ENCODE peak calls at places on chromosomes 1 and 21, in four cellular contexts. One of them, this sample, is unnamed.

GRCh38 chr1:202565890-202566289 is 144.4 kb downstream of the SYT2 start:
- DNase-seq in left lung: no peak
- DNase-seq in heart left ventricle: no peak
- DNase-seq in CD4-positive, alpha-beta memory T cell: no peak
- DNase-seq in this sample: no peak

GRCh38 chr21:29436143-29436542 is 137.4 kb downstream of the BACH1 start:
- DNase-seq in left lung: no peak
- DNase-seq in heart left ventricle: peak; percentile 38
- DNase-seq in CD4-positive, alpha-beta memory T cell: peak; percentile 59
- DNase-seq in this sample: peak; percentile 19

GRCh38 chr1:19682257-19682656 is 17.6 kb downstream of the HTR6 start:
- DNase-seq in left lung: no peak
- DNase-seq in heart left ventricle: no peak
- DNase-seq in CD4-positive, alpha-beta memory T cell: no peak
- DNase-seq in this sample: no peak

GRCh38 chr1:158037876-158038359 is 44.5 kb downstream of the KIRREL1 start:
- DNase-seq in left lung: no peak
- DNase-seq in heart left ventricle: peak; percentile 55
- DNase-seq in CD4-positive, alpha-beta memory T cell: no peak
- DNase-seq in this sample: peak; percentile 34

GRCh38 chr1:45359882-45360513 is 19.8 kb upstream of the MUTYH start:
- DNase-seq in left lung: peak; percentile 58
- DNase-seq in heart left ventricle: peak; percentile 60
- DNase-seq in CD4-positive, alpha-beta memory T cell: no peak
- DNase-seq in this sample: peak; percentile 48

GRCh38 chr1:215003686-215004085 is 78.9 kb upstream of the KCNK2 start:
- DNase-seq in left lung: no peak
- DNase-seq in heart left ventricle: no peak
- DNase-seq in CD4-positive, alpha-beta memory T cell: no peak
- DNase-seq in this sample: no peak

GRCh38 chr1:76759950-76760349 is 107.3 kb upstream of the ST6GALNAC5 start:
- DNase-seq in left lung: peak; percentile 47
- DNase-seq in heart left ventricle: no peak
- DNase-seq in CD4-positive, alpha-beta memory T cell: no peak
- DNase-seq in this sample: no peak

GRCh38 chr1:12370241-12370980 is 140.6 kb downstream of the VPS13D start:
- DNase-seq in left lung: no peak
- DNase-seq in heart left ventricle: no peak
- DNase-seq in CD4-positive, alpha-beta memory T cell: no peak
- DNase-seq in this sample: no peak

GRCh38 chr21:15224346-15225086 is 159.7 kb upstream of the NRIP1 start:
- DNase-seq in left lung: no peak
- DNase-seq in heart left ventricle: no peak
- DNase-seq in CD4-positive, alpha-beta memory T cell: no peak
- DNase-seq in this sample: no peak

GRCh38 chr1:43436371-43436770 is 17.4 kb downstream of the HYI start:
- DNase-seq in left lung: no peak
- DNase-seq in heart left ventricle: no peak
- DNase-seq in CD4-positive, alpha-beta memory T cell: no peak
- DNase-seq in this sample: no peak

GRCh38 chr21:45403825-45404725 is 890 bp upstream of the COL18A1 start:
- DNase-seq in left lung: peak; percentile 46
- DNase-seq in heart left ventricle: peak; percentile 78
- DNase-seq in CD4-positive, alpha-beta memory T cell: peak; percentile 10
- DNase-seq in this sample: peak; percentile 69
- H3K27me3 ChIP-seq in left lung: peaks cover 3% of the 10 kb centered on the region
- H3K27me3 ChIP-seq in heart left ventricle: no peaks in the 10 kb centered on the region
- H3K27me3 ChIP-seq in CD4-positive, alpha-beta memory T cell: peaks cover 26% of the 10 kb centered on the region
- H3K27me3 ChIP-seq in this sample: no peaks in the 10 kb centered on the region

DNA sequence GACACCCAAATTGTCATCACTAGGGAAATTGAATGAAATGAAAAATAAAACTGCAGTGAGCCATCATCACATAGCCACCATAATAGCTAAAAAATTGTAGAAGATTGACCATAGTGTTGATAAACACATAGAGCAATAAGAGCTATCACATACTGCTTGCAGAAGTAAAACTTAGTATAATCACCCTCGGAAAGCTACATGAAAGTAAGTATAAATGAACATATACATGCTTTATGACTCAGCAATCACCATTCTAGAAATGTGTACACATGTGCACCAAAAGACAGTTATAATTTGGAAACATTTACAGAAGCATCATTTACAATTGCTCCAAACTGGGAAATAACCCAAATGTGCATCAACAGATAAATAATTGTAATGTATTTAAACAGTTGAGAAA is 153.1 kb upstream of the LRRC7 start:
- DNase-seq in left lung: no peak
- DNase-seq in heart left ventricle: no peak
- DNase-seq in CD4-positive, alpha-beta memory T cell: no peak
- DNase-seq in this sample: no peak
- H3K9me3 ChIP-seq in left lung: peaks cover 4% of the 10 kb centered on the region
- H3K9me3 ChIP-seq in heart left ventricle: no peaks in the 10 kb centered on the region
- H3K9me3 ChIP-seq in CD4-positive, alpha-beta memory T cell: no peaks in the 10 kb centered on the region
- H3K9me3 ChIP-seq in this sample: peaks cover 10% of the 10 kb centered on the region

DNA sequence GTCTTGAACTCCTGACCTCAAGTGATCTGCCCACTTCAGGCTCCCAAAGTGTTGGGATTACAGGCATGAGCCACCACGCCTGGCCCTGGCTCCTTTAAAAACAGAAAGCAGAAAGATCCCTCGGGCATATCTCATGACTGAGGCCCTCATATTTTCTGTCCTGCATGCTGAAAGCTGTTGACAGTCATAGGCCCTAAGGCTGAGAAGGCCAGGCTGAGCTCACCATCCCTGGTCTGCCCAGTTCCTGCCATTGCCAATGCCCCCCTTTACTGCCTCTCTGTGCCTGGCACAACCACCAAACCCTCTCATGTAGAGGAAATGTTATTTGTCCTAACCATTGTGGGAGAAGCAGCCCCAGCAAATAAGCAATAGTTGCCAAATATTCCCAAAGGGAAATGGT is 12.7 kb downstream of the CD34 start:
- DNase-seq in left lung: no peak
- DNase-seq in heart left ventricle: no peak
- DNase-seq in CD4-positive, alpha-beta memory T cell: no peak
- DNase-seq in this sample: no peak
- H3K4me3 ChIP-seq in left lung: no peak overlapping the region
- H3K4me3 ChIP-seq in heart left ventricle: no peak overlapping the region
- H3K4me3 ChIP-seq in CD4-positive, alpha-beta memory T cell: no peak overlapping the region
- H3K4me3 ChIP-seq in this sample: no peak overlapping the region

GRCh38 chr1:156642265-156643185 is 608 bp downstream of the BCAN start:
- DNase-seq in left lung: no peak
- DNase-seq in heart left ventricle: no peak
- DNase-seq in CD4-positive, alpha-beta memory T cell: no peak
- DNase-seq in this sample: no peak

GRCh38 chr1:156644146-156644545 is 2.2 kb downstream of the BCAN start:
- DNase-seq in left lung: no peak
- DNase-seq in heart left ventricle: no peak
- DNase-seq in CD4-positive, alpha-beta memory T cell: no peak
- DNase-seq in this sample: no peak

GRCh38 chr1:156644640-156645039 is 2.7 kb downstream of the BCAN start:
- DNase-seq in left lung: no peak
- DNase-seq in heart left ventricle: no peak
- DNase-seq in CD4-positive, alpha-beta memory T cell: no peak
- DNase-seq in this sample: no peak

GRCh38 chr1:156645058-156645457 is 3.1 kb downstream of the BCAN start:
- DNase-seq in left lung: no peak
- DNase-seq in heart left ventricle: no peak
- DNase-seq in CD4-positive, alpha-beta memory T cell: no peak
- DNase-seq in this sample: no peak

DNA sequence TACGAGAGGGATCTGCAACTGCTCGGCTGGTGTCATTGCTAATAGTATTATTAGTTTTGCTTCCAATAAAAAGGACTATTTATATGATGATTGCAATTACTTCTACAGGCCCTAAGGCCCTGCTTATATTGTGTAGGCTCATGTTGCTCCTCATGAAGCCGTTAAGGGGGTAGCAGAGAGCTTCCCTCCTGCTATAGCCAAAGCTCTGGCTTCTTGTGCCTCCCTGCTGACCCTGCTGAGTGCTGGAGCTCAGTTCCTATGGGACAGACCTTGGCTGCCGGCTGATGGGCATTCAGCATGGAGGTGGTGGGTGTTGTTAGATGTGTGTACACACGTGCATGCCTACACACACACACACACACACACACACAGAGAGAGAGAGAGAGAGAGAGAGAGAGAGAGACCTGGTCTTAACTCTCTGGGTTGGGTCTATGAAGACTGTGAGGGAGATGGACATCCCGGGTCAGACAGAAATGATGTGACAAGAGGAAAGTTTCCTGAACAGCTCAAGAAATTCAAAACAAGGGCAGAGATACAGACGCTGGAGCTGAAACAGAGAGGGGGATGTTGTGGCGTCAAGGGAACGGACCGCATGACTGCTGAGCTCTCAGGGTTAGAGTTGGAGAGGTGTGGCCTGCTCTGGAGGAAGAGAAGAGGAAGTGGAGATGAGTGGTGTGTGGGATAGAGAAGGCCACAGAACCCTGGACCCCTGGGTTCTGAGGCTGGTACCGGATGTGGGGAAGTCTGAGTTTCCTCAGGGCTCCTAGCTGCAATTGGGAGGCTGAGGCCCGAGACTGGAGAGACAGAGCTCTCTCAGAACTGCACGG is 1.6 kb downstream of the BCAN start:
- DNase-seq in left lung: no peak
- DNase-seq in heart left ventricle: no peak
- DNase-seq in CD4-positive, alpha-beta memory T cell: peak; percentile 58
- DNase-seq in this sample: no peak
- H3K27me3 ChIP-seq in left lung: peaks cover 65% of the 10 kb centered on the region
- H3K27me3 ChIP-seq in heart left ventricle: peaks cover 20% of the 10 kb centered on the region
- H3K27me3 ChIP-seq in CD4-positive, alpha-beta memory T cell: peaks cover 55% of the 10 kb centered on the region
- H3K27me3 ChIP-seq in this sample: peaks cover 100% of the 10 kb centered on the region

GRCh38 chr1:106289265-106289664 is 767.2 kb upstream of the PRMT6 start:
- DNase-seq in left lung: no peak
- DNase-seq in heart left ventricle: no peak
- DNase-seq in CD4-positive, alpha-beta memory T cell: no peak
- DNase-seq in this sample: no peak
- H3K9me3 ChIP-seq in left lung: no peaks in the 10 kb centered on the region
- H3K9me3 ChIP-seq in heart left ventricle: peaks cover 6% of the 10 kb centered on the region
- H3K9me3 ChIP-seq in CD4-positive, alpha-beta memory T cell: no peaks in the 10 kb centered on the region
- H3K9me3 ChIP-seq in this sample: no peaks in the 10 kb centered on the region

GRCh38 chr1:27366113-27366410 is 699 bp downstream of the MAP3K6 start:
- DNase-seq in left lung: peak; percentile 90
- DNase-seq in heart left ventricle: peak; percentile 95
- DNase-seq in CD4-positive, alpha-beta memory T cell: peak; percentile 80
- DNase-seq in this sample: peak; percentile 94

GRCh38 chr1:27365372-27366112 is 1.2 kb downstream of the MAP3K6 start:
- DNase-seq in left lung: peak; percentile 92
- DNase-seq in heart left ventricle: peak; percentile 91
- DNase-seq in CD4-positive, alpha-beta memory T cell: peak; percentile 76
- DNase-seq in this sample: peak; percentile 91

GRCh38 chr1:27366411-27367159 is at the start of gene MAP3K6:
- DNase-seq in left lung: peak; percentile 90
- DNase-seq in heart left ventricle: peak; percentile 95
- DNase-seq in CD4-positive, alpha-beta memory T cell: peak; percentile 46
- DNase-seq in this sample: peak; percentile 94

GRCh38 chr1:27363766-27364695 is 2.7 kb downstream of the MAP3K6 start:
- DNase-seq in left lung: no peak
- DNase-seq in heart left ventricle: no peak
- DNase-seq in CD4-positive, alpha-beta memory T cell: no peak
- DNase-seq in this sample: no peak

GRCh38 chr1:27364696-27365371 is 1.9 kb downstream of the MAP3K6 start:
- DNase-seq in left lung: no peak
- DNase-seq in heart left ventricle: no peak
- DNase-seq in CD4-positive, alpha-beta memory T cell: no peak
- DNase-seq in this sample: no peak
- H3K4me3 ChIP-seq in left lung: peak overlapping the region; percentile 24
- H3K4me3 ChIP-seq in heart left ventricle: peak overlapping the region; percentile 81
- H3K4me3 ChIP-seq in CD4-positive, alpha-beta memory T cell: no peak overlapping the region
- H3K4me3 ChIP-seq in this sample: peak overlapping the region; percentile 91

DNA sequence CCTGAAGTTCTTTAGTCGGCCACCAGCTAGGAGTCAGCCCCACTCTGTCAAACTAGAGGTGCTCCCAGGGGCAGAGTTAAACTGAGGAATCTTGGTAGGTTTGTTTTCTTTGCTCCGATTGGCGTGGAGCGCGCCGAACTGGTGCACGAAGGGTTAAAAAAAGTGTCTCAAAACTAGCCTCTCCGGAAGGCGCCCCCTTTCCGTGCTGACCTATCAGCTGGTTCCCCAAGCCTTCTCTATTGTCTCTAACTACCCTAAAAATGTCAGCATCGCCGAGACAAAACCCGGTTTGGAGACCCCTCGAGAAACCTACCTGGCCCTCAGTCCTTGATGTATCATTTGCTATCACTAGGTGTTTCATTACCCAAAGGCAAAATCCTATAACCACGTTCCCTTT is 2.2 kb downstream of the TGFB2 start:
- DNase-seq in left lung: no peak
- DNase-seq in heart left ventricle: no peak
- DNase-seq in CD4-positive, alpha-beta memory T cell: no peak
- DNase-seq in this sample: no peak
- H3K27me3 ChIP-seq in left lung: no peaks in the 10 kb centered on the region
- H3K27me3 ChIP-seq in heart left ventricle: no peaks in the 10 kb centered on the region
- H3K27me3 ChIP-seq in CD4-positive, alpha-beta memory T cell: no peaks in the 10 kb centered on the region
- H3K27me3 ChIP-seq in this sample: no peaks in the 10 kb centered on the region

DNA sequence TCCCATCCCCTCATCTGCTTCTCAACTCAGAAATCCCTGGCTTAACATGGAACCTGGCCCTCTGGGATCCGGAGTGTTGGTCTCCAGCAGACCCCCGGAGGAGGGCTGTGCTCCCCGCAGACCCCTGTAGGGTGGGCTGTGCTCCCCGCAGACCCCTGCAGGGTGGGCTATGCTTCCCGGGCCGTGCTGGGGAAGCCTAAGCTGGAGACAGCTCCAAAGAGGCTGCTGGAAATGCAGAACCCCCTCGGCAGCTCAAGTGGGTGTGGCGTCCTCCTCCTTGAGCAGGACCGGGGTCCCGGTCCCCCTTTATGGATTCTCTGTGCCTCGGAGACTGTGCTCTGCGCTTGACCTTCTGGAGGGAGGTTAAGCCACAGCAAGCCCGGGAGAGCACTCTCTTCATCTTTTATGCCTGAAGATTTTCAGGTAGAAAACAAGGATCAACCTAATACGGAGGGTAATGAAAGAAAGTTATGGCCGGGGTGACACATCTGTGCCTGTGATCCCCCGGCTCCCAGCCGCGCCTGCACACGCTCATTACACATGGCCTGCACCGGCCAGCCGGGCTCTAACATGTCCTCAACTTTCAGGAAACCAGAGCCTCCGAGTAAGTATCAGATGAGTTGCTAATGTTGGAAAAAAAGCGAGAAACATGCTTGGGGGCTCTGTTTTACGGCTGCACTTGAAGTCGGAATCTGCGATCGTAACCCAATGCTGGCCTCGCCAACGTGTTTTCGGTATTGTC is 87.7 kb upstream of the ACTRT2 start:
- DNase-seq in left lung: no peak
- DNase-seq in heart left ventricle: peak; percentile 13
- DNase-seq in CD4-positive, alpha-beta memory T cell: no peak
- DNase-seq in this sample: no peak
- H3K9me3 ChIP-seq in left lung: no peaks in the 10 kb centered on the region
- H3K9me3 ChIP-seq in heart left ventricle: no peaks in the 10 kb centered on the region
- H3K9me3 ChIP-seq in CD4-positive, alpha-beta memory T cell: no peaks in the 10 kb centered on the region
- H3K9me3 ChIP-seq in this sample: no peaks in the 10 kb centered on the region